ENCODE peak calls at places on chromosomes 5 and 9, in eight cellular contexts. M, B, Q, N, E, T, K and S are unnamed samples.
A peak's percentile ranks its signal among the peaks of the same experiment; 100 is the strongest.

GRCh38 chr5:139689631-139690384 is 41.7 kb downstream of the CXXC5 start:
- DNase-seq in M (peak; percentile 65), B (peak; percentile 41), Q (no peak), N (no peak), E (peak; percentile 74), T (no peak), K (peak; percentile 37), S (no peak)

GRCh38 chr9:18632624-18633407 is 158.9 kb downstream of the ADAMTSL1 start:
- DNase-seq in M (no peak), B (peak; percentile 25), Q (no peak), N (no peak), E (peak; percentile 30), T (no peak), K (no peak), S (no peak)

GRCh38 chr5:68849906-68850305 is 243.9 kb upstream of the SLC30A5 start:
- DNase-seq in M (no peak), B (no peak), Q (no peak), N (no peak), E (no peak), T (no peak), K (no peak), S (no peak)

GRCh38 chr5:79255786-79256557 is 20.0 kb downstream of the JMY start:
- DNase-seq in M (peak; percentile 27), B (peak; percentile 57), Q (no peak), N (no peak), E (peak; percentile 40), T (no peak), K (peak; percentile 20), S (no peak)

GRCh38 chr5:126837907-126838539 is 61.1 kb downstream of the LMNB1 start:
- DNase-seq in M (no peak), B (no peak), Q (no peak), N (no peak), E (no peak), T (no peak), K (no peak), S (peak; percentile 40)

GRCh38 chr9:124629600-124629999 is 122.4 kb upstream of the NR5A1 start:
- DNase-seq in M (no peak), B (no peak), Q (no peak), N (no peak), E (no peak), T (no peak), K (no peak), S (no peak)

GRCh38 chr5:157961828-157962390 is 103.0 kb upstream of the CLINT1 start:
- DNase-seq in M (no peak), B (no peak), Q (no peak), N (no peak), E (no peak), T (no peak), K (no peak), S (no peak)

GRCh38 chr9:15430920-15431844 is 8.5 kb downstream of the SNAPC3 start:
- DNase-seq in M (no peak), B (no peak), Q (no peak), N (no peak), E (no peak), T (no peak), K (peak; percentile 41), S (no peak)

GRCh38 chr5:90434116-90434714 is 24.7 kb upstream of the CETN3 start:
- DNase-seq in M (peak; percentile 48), B (peak; percentile 57), Q (no peak), N (no peak), E (peak; percentile 33), T (no peak), K (peak; percentile 46), S (peak; percentile 20)

GRCh38 chr9:116594552-116594951 is 92.6 kb upstream of the TRIM32 start:
- DNase-seq in M (no peak), B (peak; percentile 40), Q (no peak), N (no peak), E (no peak), T (no peak), K (no peak), S (no peak)

GRCh38 chr9:72952914-72953313 is at the start of gene ALDH1A1:
- DNase-seq in M (no peak), B (peak; percentile 91), Q (peak; percentile 17), N (no peak), E (peak; percentile 70), T (no peak), K (peak; percentile 64), S (no peak)

GRCh38 chr9:72951043-72951442 is 1.8 kb downstream of the ALDH1A1 start:
- DNase-seq in M (no peak), B (peak; percentile 75), Q (no peak), N (no peak), E (no peak), T (no peak), K (no peak), S (no peak)

GRCh38 chr9:72954431-72955420 is 1.9 kb upstream of the ALDH1A1 start:
- DNase-seq in M (no peak), B (peak; percentile 68), Q (peak; percentile 40), N (peak; percentile 78), E (no peak), T (no peak), K (peak; percentile 29), S (peak; percentile 55)

GRCh38 chr9:72951520-72952393 is 1.1 kb downstream of the ALDH1A1 start:
- DNase-seq in M (no peak), B (peak; percentile 61), Q (no peak), N (no peak), E (no peak), T (no peak), K (no peak), S (no peak)

DNA sequence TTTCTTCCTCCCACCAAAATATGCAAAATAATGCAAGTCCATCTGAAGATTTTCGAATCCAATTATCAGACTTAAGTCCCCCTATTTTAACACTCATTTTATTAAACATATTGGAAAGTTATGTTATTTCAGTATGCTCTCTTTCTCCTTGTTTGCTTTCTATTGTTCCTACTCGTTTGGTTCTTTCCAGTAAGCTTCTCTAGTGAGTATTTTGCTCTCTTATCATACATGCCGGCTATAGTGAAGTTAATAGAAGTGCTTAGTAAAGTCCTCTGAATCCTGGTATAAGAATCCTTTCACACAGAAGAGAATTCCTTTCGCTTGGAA is 496 bp downstream of the ALDH1A1 start:
- DNase-seq in M (no peak), B (peak; percentile 38), Q (no peak), N (no peak), E (no peak), T (no peak), K (no peak), S (no peak)
- H3K4me3 ChIP-seq in M (peak overlapping the region; percentile 16), B (peak overlapping the region; percentile 67), Q (peak overlapping the region; percentile 40), N (peak overlapping the region; percentile 44), E (peak overlapping the region; percentile 42), T (no peak overlapping the region), K (peak overlapping the region; percentile 45), S (peak overlapping the region; percentile 51)

GRCh38 chr5:53381-54174 is 38.4 kb upstream of the PLEKHG4B start:
- DNase-seq in M (peak; percentile 76), B (peak; percentile 49), Q (peak; percentile 52), N (no peak), E (peak; percentile 73), T (no peak), K (peak; percentile 23), S (no peak)

GRCh38 chr5:48192-48591 is 43.8 kb upstream of the PLEKHG4B start:
- DNase-seq in M (no peak), B (no peak), Q (no peak), N (no peak), E (no peak), T (no peak), K (no peak), S (no peak)

GRCh38 chr5:50724-51499 is 41.1 kb upstream of the PLEKHG4B start:
- DNase-seq in M (no peak), B (no peak), Q (no peak), N (no peak), E (no peak), T (no peak), K (no peak), S (no peak)

GRCh38 chr5:51500-51823 is 40.5 kb upstream of the PLEKHG4B start:
- DNase-seq in M (no peak), B (no peak), Q (no peak), N (no peak), E (no peak), T (no peak), K (no peak), S (no peak)

DNA sequence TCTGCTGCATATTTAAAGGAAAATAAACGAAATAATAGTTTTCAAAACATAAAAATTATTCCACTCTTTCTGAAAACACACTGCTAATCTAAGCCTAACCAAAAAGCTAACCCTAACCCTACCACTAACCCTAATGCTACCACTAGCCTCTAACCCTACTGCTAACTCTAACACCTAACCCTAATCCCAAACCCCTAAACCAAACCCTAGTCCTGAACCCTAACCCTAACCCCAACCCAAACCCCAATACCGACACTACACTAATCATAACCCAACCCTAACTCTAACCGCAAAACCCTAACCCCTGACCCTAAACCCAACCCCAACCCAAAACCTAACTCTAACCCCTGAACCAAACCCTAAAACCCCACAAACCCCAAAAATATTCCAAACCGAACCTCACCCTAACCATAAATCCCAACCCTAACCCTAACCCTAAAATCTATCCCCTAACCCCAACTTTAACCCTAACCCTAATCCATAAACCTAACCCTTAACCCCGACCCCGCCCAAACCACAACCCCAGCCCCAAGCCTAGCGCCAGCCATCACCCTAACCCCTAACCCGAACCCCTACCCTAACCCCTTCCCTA is 41.9 kb upstream of the PLEKHG4B start:
- DNase-seq in M (no peak), B (no peak), Q (no peak), N (no peak), E (no peak), T (no peak), K (no peak), S (no peak)
- TF ChIP-seq EP300 in M (no peak), B (no peak), Q (no peak), N (no peak), E (no peak), T (no peak), K (no peak), S (no peak)

DNA sequence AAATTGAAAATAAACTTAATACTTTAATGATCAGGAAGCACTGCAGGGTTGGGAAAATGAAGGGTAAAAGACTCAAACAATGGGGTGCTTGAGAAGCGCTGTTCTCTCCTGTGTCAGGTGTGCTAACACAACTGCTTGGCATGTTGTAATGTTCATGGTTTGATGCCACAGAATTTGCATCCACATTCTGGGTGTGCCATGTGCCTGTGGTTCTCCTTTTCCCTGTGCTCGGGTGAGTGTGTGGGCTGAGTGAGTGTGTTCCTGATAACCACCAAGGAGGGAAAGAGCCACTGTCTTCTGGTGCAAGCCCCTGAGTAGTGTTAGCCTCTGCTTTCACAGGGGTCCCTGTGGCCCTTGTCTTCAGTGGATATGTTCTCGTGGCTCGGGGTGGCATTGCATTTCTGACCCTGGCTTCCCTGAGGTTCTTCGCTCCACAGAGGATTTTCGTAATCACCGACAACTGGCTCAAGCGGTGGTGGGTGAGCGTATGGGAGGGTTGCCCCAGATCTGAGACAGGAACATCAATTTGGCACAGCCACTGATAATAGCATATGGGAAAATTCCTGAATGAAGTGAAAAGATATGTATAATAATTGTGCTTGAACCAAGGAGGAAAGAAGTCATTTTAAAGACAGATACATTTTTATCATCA is 102.0 kb downstream of the MVB12B start:
- DNase-seq in M (no peak), B (no peak), Q (no peak), N (no peak), E (no peak), T (no peak), K (no peak), S (no peak)
- H3K4me1 ChIP-seq in M (no peaks in the 10 kb centered on the region), B (no peaks in the 10 kb centered on the region), Q (no peaks in the 10 kb centered on the region), N (no peaks in the 10 kb centered on the region), E (no peaks in the 10 kb centered on the region), T (no peaks in the 10 kb centered on the region), K (no peaks in the 10 kb centered on the region), S (no peaks in the 10 kb centered on the region)

DNA sequence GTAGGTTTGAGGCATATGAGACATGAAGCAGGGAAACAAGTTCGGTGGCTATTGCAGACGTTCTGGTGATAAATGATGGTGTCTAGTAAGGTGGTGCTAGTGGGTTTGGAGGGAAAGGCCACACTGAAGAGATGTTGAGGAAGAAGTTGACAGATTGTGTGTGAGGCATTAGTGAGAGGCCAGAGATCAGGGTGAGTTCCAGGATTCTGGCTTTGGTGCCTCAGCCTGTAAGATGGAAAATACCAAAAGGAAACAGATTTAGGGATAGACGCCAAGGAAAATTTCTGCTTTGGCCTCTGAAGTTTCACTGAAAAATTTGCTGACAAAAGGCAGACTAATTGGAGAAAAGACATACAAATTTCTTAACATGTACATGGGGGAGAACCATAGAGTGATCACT is 6.4 kb upstream of the PAIP1 start:
- DNase-seq in M (no peak), B (no peak), Q (no peak), N (no peak), E (no peak), T (no peak), K (no peak), S (no peak)
- H3K4me3 ChIP-seq in M (no peak overlapping the region), B (no peak overlapping the region), Q (no peak overlapping the region), N (no peak overlapping the region), E (no peak overlapping the region), T (no peak overlapping the region), K (no peak overlapping the region), S (no peak overlapping the region)